ENCODE peak calls at places on chromosomes 5 and 9, in five cellular contexts. R is endothelial cell of umbilical vein, A is A549, W is K562, L is H1. C is an unnamed sample.

GRCh38 chr5:156497816-156498215 is 170.9 kb downstream of the SGCD start:
- DNase-seq in R (no peak), A (no peak), W (no peak), L (no peak), C (no peak)

GRCh38 chr9:83231039-83231438 is 168.1 kb upstream of the RASEF start:
- DNase-seq in R (no peak), W (no peak), L (no peak), A (no peak), C (peak)

GRCh38 chr9:121107041-121107440 is 32.3 kb downstream of the CNTRL start:
- DNase-seq in L (no peak), W (peak), R (no peak), A (peak), C (peak)

GRCh38 chr5:176697929-176698520 is 50.7 kb downstream of the TSPAN17 start:
- DNase-seq in W (no peak), R (no peak), L (no peak), A (no peak), C (no peak)

GRCh38 chr9:119873877-119874276 is 504.6 kb upstream of the BRINP1 start:
- DNase-seq in R (no peak), A (no peak), W (no peak), L (no peak), C (no peak)

GRCh38 chr5:121105921-121106320 is 641.8 kb downstream of the PRR16 start:
- DNase-seq in A (no peak), W (no peak), R (no peak), L (no peak), C (no peak)

GRCh38 chr5:123215929-123216702 is 127.1 kb downstream of the PRDM6 start:
- DNase-seq in L (no peak), W (no peak), A (peak), R (no peak), C (no peak)

GRCh38 chr5:5335708-5336211 is 86.7 kb upstream of the ICE1 start:
- DNase-seq in R (peak), A (peak), L (no peak), W (no peak), C (peak)

GRCh38 chr9:130825051-130825651 is 9.9 kb upstream of the ABL1 start:
- DNase-seq in A (no peak), L (no peak), W (peak), R (peak), C (no peak)

GRCh38 chr9:123267481-123268239 is 726 bp downstream of the STRBP start:
- DNase-seq in L (no peak), W (peak), R (no peak), A (no peak), C (no peak)
- TF ChIP-seq JUN in L (no peak), W (no peak), R (no peak), A (no peak), C (no peak)

GRCh38 chr5:112685929-112686328 is 51.8 kb upstream of the APC start:
- DNase-seq in L (no peak), A (no peak), R (no peak), W (no peak), C (no peak)
- H3K4me2 ChIP-seq in L (no peak), A (no peak), R (no peak), W (no peak), C (no peak)

GRCh38 chr5:62550103-62550502 is 28.5 kb upstream of the LRRC70 start:
- DNase-seq in R (no peak), A (no peak), L (no peak), W (no peak), C (no peak)

GRCh38 chr5:62542720-62543119 is 35.9 kb upstream of the LRRC70 start:
- DNase-seq in W (no peak), A (no peak), R (no peak), L (no peak), C (no peak)

DNA sequence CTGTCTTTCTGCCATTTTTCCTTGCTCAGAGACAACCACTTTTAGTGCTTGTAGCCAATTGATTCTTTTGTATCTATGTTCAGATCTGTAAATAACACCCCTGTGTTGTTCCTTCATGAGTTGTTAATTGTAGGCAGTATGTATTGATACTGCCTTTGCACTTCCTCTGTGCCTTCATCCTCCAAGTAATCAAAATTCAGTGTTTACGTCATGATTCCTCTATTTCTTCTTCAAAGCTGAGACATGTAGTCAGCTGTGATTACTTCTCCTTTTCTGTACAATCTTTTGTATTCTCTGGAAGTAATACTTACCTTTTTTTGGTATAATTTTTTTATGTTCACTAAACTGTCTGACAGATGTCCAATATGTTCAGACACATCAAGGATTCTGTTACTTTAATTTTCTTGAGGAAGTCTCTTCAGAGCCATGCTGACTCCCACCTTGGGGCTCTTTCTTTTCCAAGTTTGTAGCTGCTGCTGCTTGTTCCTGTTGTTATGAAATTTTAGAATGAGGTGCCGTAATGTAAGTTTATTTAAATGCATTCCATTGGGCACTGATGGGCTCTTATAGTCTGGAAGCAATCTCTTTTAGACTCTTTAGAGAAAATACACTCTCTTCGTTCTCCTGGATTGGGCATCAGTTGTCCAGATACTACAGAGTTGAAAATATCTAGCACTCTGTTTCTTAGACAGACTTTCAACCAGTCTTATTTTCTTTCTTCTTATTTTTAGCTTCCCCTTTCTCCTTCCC is 30.5 kb upstream of the LRRC70 start:
- DNase-seq in R (no peak), W (no peak), L (no peak), A (no peak), C (no peak)
- TF ChIP-seq JUN in R (no peak), W (no peak), L (no peak), A (no peak), C (no peak)

GRCh38 chr5:1788200-1788599 is 11.4 kb downstream of the MRPL36 start:
- DNase-seq in R (no peak), A (no peak), W (no peak), L (no peak), C (no peak)

GRCh38 chr5:1786621-1787471 is 12.8 kb downstream of the MRPL36 start:
- DNase-seq in W (no peak), A (no peak), L (no peak), R (no peak), C (no peak)

GRCh38 chr5:1789838-1790462 is 9.7 kb downstream of the MRPL36 start:
- DNase-seq in W (no peak), L (no peak), R (peak), A (no peak), C (no peak)

GRCh38 chr5:1787472-1788047 is 12.1 kb downstream of the MRPL36 start:
- DNase-seq in A (no peak), W (no peak), L (no peak), R (no peak), C (no peak)

DNA sequence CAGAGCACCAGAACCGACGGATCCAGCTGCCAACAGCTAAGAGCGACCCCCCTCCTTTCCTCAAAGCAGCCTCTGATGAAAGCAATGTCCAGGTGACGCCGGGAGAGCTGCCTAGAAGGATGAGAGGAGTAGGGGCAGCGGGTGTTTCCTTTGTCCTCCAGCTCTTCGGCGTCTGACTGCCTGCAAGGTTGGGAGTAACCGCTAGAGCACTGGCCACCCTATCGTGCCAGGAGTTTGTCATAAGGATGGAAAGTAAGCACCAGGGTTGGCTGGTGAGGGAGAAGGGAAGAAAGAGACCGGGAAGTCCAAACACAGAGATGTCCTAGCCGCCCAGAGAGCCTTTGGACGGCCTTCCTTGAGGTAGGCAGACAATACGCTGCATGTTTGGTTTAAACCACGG is 10.8 kb downstream of the MRPL36 start:
- DNase-seq in R (no peak), L (no peak), A (no peak), W (no peak), C (peak)
- H3K4me2 ChIP-seq in R (no peak), L (no peak), A (no peak), W (peak), C (peak)

GRCh38 chr9:98021306-98022040 is 35.1 kb upstream of the NANS start:
- DNase-seq in L (no peak), A (no peak), W (no peak), R (no peak), C (no peak)
- TF ChIP-seq JUN in L (no peak), A (no peak), W (no peak), R (no peak), C (no peak)

DNA sequence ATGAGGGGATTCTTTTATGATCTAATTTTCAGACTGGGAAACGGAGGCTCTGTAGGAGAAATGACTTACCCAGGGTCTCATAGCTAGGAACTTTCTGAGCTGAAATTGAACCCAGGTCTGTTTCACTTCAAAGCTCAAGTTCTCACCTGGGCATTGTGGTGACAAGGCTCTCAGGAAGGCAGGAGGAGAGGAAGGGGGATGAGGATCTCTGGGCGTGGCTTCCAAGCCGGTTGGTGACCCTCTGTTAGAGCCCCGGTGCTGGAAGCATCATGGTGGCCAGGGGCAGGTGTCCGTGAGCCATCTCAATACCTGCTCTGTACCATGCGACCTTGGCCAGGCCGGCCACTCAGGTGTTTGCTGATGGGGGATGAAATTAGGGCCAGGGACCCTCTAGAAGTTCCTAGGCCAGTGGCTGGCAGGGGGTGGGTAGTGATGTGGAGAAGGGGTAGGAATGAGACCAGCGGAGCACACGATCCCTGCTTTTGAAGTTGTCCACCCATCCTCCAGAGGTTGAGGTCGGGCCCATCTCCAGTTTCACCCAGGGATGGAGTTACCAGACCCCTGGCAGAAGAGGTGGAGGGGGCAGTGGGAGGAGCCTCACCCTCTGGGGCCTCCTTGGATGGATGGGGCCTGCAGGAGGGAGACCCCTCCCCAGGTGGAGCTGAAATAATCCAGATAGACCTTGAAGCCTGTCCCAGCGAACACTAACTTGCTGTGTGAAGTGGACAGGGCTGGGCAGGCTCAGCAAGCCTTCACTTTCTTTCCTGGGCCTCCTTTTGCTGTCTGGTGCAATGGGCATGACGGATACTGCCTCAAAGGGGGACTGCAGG is 5.9 kb downstream of the CRB2 start:
- DNase-seq in L (no peak), W (no peak), R (no peak), A (no peak), C (no peak)
- H3K4me2 ChIP-seq in L (no peak), W (no peak), R (no peak), A (no peak), C (no peak)

GRCh38 chr5:72497823-72498222 is 9.4 kb downstream of the ZNF366 start:
- DNase-seq in R (no peak), L (no peak), A (no peak), W (no peak), C (no peak)

GRCh38 chr5:72499730-72500129 is 7.5 kb downstream of the ZNF366 start:
- DNase-seq in A (no peak), W (no peak), R (peak), L (no peak), C (no peak)

GRCh38 chr5:72498284-72498683 is 8.9 kb downstream of the ZNF366 start:
- DNase-seq in W (no peak), A (no peak), L (no peak), R (peak), C (no peak)

GRCh38 chr5:72499090-72499489 is 8.1 kb downstream of the ZNF366 start:
- DNase-seq in W (no peak), A (no peak), R (no peak), L (no peak), C (no peak)

GRCh38 chr5:72494700-72495124 is 12.5 kb downstream of the ZNF366 start:
- DNase-seq in A (no peak), W (no peak), R (no peak), L (no peak), C (no peak)
- TF ChIP-seq JUN in A (no peak), W (no peak), R (no peak), L (no peak), C (no peak)

C was measured in HepG2.